ENCODE peak calls at places on chromosomes 5 and 9, in ten cellular contexts. Y is neural progenitor cell; M is breast epithelium; I is endothelial cell of umbilical vein; Q is SIG-M5; C is sigmoid colon; V is Right ventricle myocardium superior; S is EH; T is GM03348; R is stimulated activated CD4-positive, alpha-beta T cell treated with anti-CD3 and anti-CD28 coated beads, Interleukin-4, amount 100 ng/mL, for 4 hours. B is an unnamed sample.

GRCh38 chr5:123425444-123425843 is 2.2 kb upstream of the CEP120 start:
- DNase-seq in Y (no peak), M (no peak), I (no peak), Q (no peak), C (no peak), V (no peak), S (no peak), T (no peak), R (no peak), B (no peak)

GRCh38 chr9:134065720-134066419 is 2.0 kb downstream of the BRD3 start:
- DNase-seq in Y (peak), M (no peak), I (peak), Q (no peak), C (no peak), V (no peak), S (peak), T (peak), R (peak), B (peak)

GRCh38 chr9:4983541-4984165 is 1.4 kb upstream of the JAK2 start:
- DNase-seq in Y (no peak), M (no peak), I (no peak), Q (peak), C (no peak), V (no peak), S (peak), T (no peak), R (no peak), B (no peak)

GRCh38 chr5:139671096-139671841 is 23.1 kb downstream of the CXXC5 start:
- DNase-seq in Y (peak), M (no peak), I (no peak), Q (no peak), C (no peak), V (no peak), S (no peak), T (no peak), R (no peak), B (peak)

GRCh38 chr9:87622936-87623335 is 103.0 kb upstream of the CTSL start:
- DNase-seq in Y (no peak), M (no peak), I (peak), Q (no peak), C (no peak), V (no peak), S (no peak), T (no peak), R (no peak), B (no peak)

GRCh38 chr5:759111-759741 is 25.3 kb downstream of the ZDHHC11B start:
- DNase-seq in Y (peak), M (peak), I (no peak), Q (no peak), C (peak), V (peak), S (no peak), T (peak), R (peak), B (no peak)

GRCh38 chr5:96692436-96692835 is 30.3 kb downstream of the CAST start:
- DNase-seq in Y (no peak), M (no peak), I (no peak), Q (no peak), C (no peak), V (no peak), S (peak), T (peak), R (no peak), B (no peak)

GRCh38 chr5:67209141-67209771 is 12.7 kb upstream of the CD180 start:
- DNase-seq in Y (peak), M (peak), I (peak), Q (no peak), C (peak), V (no peak), S (peak), T (peak), R (peak), B (peak)